ENCODE peak calls at places on chromosomes 1 and 21, in five cellular contexts. B is neural progenitor cell, I is fibroblast of lung, O is PC-3, D is MM.1S. Z is an unnamed sample.

GRCh38 chr1:211643324-211644212 is 31.9 kb downstream of the NEK2 start:
- DNase-seq in I (no peak), D (no peak), O (peak; percentile 70), B (peak; percentile 19), Z (no peak)

GRCh38 chr21:28454978-28455600 is 537.6 kb downstream of the LTN1 start:
- DNase-seq in D (no peak), B (no peak), I (no peak), O (no peak), Z (peak; percentile 88)

GRCh38 chr21:29224006-29224405 is 74.7 kb upstream of the BACH1 start:
- DNase-seq in B (no peak), D (no peak), O (no peak), I (no peak), Z (no peak)

GRCh38 chr1:117262976-117263375 is 52.2 kb upstream of the VTCN1 start:
- DNase-seq in I (no peak), O (no peak), D (no peak), B (no peak), Z (no peak)

GRCh38 chr1:55893155-55893554 is 678.0 kb upstream of the USP24 start:
- DNase-seq in D (peak; percentile 71), O (peak; percentile 81), I (peak; percentile 73), B (peak; percentile 30), Z (peak; percentile 63)

GRCh38 chr1:179310721-179311120 is 17.1 kb downstream of the SOAT1 start:
- DNase-seq in D (no peak), I (peak; percentile 91), B (no peak), O (peak; percentile 74), Z (peak; percentile 90)

GRCh38 chr1:21651214-21652042 is 17.7 kb downstream of the RAP1GAP start:
- DNase-seq in O (peak; percentile 43), D (no peak), I (no peak), B (peak; percentile 90), Z (peak; percentile 41)

GRCh38 chr1:53047737-53048344 is 14.2 kb upstream of the PODN start:
- DNase-seq in B (no peak), O (peak; percentile 91), I (peak; percentile 31), D (no peak), Z (peak; percentile 78)

GRCh38 chr1:99660496-99660895 is 14.6 kb downstream of the PALMD start:
- DNase-seq in B (no peak), O (no peak), I (no peak), D (no peak), Z (no peak)

GRCh38 chr1:152752225-152752624 is 5.6 kb upstream of the KPRP start:
- DNase-seq in B (no peak), I (peak; percentile 68), D (no peak), O (peak; percentile 89), Z (peak; percentile 96)

GRCh38 chr1:167447521-167448136 is 70.7 kb downstream of the CD247 start:
- DNase-seq in B (no peak), I (no peak), O (peak; percentile 93), D (peak; percentile 82), Z (no peak)

GRCh38 chr1:54697896-54698295 is 17.8 kb upstream of the TTC4 start:
- DNase-seq in D (no peak), O (no peak), B (no peak), I (no peak), Z (no peak)

DNA sequence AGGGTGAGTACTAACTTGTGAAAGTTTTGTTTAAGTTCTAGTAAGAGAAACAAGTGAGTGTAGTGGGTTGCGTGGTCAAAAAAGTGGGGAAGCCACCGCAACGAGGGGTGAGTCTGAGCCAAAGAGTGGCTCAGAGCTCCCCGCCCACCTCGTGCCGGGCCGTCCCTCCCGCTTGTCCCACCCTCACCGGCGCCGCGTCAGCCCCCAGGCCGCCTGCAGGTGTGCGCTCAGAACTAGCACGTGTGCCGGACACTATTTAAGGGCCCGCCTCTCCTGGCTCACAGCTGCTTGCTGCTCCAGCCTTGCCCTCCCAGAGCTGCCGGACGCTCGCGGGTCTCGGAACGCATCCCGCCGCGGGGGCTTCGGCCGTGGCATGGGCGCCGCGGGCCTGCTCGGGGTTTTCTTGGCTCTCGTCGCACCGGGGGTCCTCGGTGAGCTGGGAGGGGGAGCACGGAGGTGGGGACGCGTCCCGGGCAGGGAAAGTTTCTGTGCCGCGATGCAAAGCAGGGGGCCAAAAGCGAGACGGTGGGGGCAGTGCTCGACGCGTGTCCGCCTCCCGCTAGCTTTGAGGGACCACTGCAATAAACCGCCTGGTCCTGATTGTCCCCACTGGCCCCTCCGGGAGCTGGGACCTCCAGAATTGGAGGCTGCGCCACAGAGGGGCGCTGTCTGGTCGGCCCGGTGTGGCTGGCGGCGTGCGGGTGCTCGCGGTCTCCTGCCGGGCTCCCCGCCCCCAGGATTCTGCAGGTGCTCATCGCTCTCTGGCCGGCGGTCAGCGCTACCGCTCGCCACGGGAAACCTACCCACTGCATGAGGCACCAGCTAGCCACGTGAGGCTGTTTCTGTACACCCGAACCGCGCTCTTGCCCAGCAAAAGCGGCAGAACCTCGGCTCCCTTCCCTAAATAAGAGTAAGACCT is at the start of gene CR2:
- DNase-seq in O (no peak), B (peak; percentile 81), D (peak; percentile 94), I (no peak), Z (peak; percentile 22)
- TF ChIP-seq EZH2 in O (peak; percentile 99), B (peak; percentile 67), D (no peak), I (peak; percentile 79), Z (no peak)

DNA sequence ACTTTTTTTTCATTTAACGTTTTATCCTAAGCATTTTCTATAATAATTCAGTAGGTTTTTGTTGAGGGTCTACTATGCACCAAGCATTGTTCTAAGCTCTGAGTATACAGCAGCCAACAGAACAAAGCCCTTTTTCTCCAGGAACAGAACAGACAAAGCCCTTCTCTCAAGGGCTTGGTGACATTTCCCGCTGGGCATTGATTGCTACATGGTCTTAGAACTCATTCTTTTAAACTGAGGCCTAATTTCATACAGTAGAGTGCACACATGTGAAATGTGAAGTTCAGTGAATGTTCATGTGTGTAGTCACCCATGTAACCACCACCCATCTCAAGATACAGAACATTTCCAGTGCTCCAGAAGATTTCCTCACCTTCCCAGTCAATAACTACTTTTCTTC is 15.2 kb upstream of the PDIK1L start:
- DNase-seq in I (no peak), O (no peak), B (no peak), D (no peak), Z (no peak)
- H3K36me3 ChIP-seq in I (no peaks in the 10 kb centered on the region), O (no peaks in the 10 kb centered on the region), B (no peaks in the 10 kb centered on the region), D (no peaks in the 10 kb centered on the region), Z (no peaks in the 10 kb centered on the region)

GRCh38 chr1:119006406-119007279 is 18.5 kb upstream of the TBX15 start:
- DNase-seq in O (no peak), D (no peak), B (peak; percentile 53), I (no peak), Z (no peak)
- TF ChIP-seq EZH2 in O (no peak), D (no peak), B (peak; percentile 85), I (peak; percentile 97), Z (no peak)

GRCh38 chr1:112646225-112646624 is 26.6 kb downstream of the CAPZA1 start:
- DNase-seq in O (no peak), D (no peak), B (no peak), I (no peak), Z (no peak)
- H3K36me3 ChIP-seq in O (peaks cover 41% of the 10 kb centered on the region), D (no peaks in the 10 kb centered on the region), B (peaks cover 19% of the 10 kb centered on the region), I (no peaks in the 10 kb centered on the region), Z (peaks cover 38% of the 10 kb centered on the region)

DNA sequence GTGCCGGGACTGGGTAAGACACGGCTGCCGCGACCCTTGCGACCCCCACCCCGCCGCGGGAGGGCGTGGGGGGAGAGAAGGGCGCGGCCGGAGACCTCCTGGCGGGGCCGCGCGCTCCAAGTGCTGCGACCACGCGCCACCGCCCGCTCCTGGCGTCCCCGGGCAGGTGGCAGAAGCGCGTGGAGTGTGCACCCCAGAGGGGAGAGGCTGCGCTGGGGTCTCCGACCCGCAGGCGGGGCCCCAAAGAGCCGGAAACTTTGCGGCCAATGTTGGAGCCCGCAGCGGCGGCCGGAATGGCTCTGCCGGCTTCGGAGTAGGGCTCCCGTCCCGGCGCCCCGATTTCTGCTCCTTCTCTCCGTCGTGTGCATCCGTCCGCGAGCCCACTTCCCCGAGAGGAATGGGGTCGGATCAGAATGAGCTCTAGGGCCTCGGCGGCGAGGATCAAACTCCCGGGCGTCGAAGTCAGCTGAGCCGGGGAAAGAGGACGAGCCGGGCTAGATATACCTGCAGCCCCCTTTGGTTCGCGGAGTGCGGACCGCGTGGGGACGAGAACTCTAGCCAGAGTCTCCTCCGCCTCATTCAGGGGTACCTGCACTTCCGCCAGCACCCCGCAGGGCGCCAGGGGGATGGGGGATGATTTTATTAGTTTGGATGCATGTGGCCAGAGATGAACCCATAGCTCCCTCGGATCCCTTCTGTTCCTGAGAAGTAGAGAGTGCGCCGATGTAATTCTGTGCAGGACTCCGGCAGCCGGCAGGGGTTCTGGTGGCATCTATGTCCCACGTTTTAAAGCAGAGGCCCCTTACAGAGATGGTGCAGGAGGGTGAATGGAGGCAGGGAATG is 751 bp downstream of the STUM start:
- DNase-seq in B (peak; percentile 19), O (peak; percentile 25), D (no peak), I (no peak), Z (peak; percentile 21)
- TF ChIP-seq EZH2 in B (peak; percentile 99), O (peak; percentile 100), D (peak; percentile 90), I (peak; percentile 98), Z (peak; percentile 71)

GRCh38 chr1:183918589-183918988 is 113.7 kb downstream of the RGL1 start:
- DNase-seq in I (no peak), O (no peak), B (no peak), D (no peak), Z (no peak)

GRCh38 chr1:183925947-183926346 is 111.6 kb downstream of the COLGALT2 start:
- DNase-seq in B (no peak), D (no peak), I (no peak), O (no peak), Z (no peak)

GRCh38 chr1:183920651-183921050 is 115.7 kb downstream of the RGL1 start:
- DNase-seq in D (no peak), I (no peak), B (no peak), O (no peak), Z (no peak)

GRCh38 chr1:183926978-183927377 is 110.5 kb downstream of the COLGALT2 start:
- DNase-seq in I (peak; percentile 47), D (no peak), B (no peak), O (no peak), Z (peak; percentile 9)

DNA sequence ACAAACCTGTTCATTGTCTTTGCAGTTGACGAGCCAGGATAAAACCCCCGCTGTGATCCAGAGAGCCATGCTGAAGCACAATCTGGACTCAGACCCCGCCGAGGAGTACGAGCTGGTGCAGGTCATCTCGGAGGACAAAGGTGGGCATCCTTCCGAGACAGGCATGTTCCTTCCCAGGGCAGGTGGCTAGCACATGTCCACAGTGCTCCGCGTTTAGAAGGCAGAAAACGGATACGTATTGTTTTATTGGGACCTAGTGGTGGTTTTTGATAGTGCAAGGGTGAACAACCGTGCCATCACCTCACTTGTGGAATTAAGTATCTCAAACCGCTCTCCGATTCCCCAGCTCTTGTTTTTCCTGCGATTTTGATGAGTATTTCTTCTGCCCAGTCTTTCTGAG is 115.3 kb downstream of the COLGALT2 start:
- DNase-seq in D (no peak), O (no peak), B (no peak), I (no peak), Z (peak; percentile 9)
- H3K36me3 ChIP-seq in D (peaks cover 6% of the 10 kb centered on the region), O (no peaks in the 10 kb centered on the region), B (no peaks in the 10 kb centered on the region), I (peaks cover 10% of the 10 kb centered on the region), Z (peaks cover 9% of the 10 kb centered on the region)

Z was measured in GM23248.